ENCODE peak calls at places on chromosomes 12 and 14, in six cellular contexts. Z is fibroblast of lung, T is uterus, N is stomach, C is right cardiac atrium, J is psoas muscle. R is an unnamed sample. For H3K27me3, the result is how much of the 10 kb centered on the place peaks cover.

GRCh38 chr12:46380881-46381280 is 8.3 kb upstream of the SLC38A2 start:
- DNase-seq in Z (no peak), T (no peak), N (no peak), C (no peak), J (no peak), R (no peak)

GRCh38 chr14:35277179-35277578 is 15.0 kb upstream of the PSMA6 start:
- DNase-seq in Z (no peak), T (no peak), N (no peak), C (no peak), J (no peak), R (peak)

GRCh38 chr14:60632777-60633176 is 16.5 kb downstream of the SIX1 start:
- DNase-seq in Z (no peak), T (no peak), N (no peak), C (no peak), J (no peak), R (peak)

GRCh38 chr12:123278150-123278627 is 6.5 kb upstream of the CDK2AP1 start:
- DNase-seq in Z (no peak), T (no peak), N (no peak), C (no peak), J (no peak), R (no peak)

GRCh38 chr14:32413967-32414640 is 85.0 kb downstream of the AKAP6 start:
- DNase-seq in Z (no peak), T (no peak), N (no peak), C (no peak), J (no peak), R (peak)

GRCh38 chr12:47015381-47015780 is 64.0 kb upstream of the PCED1B start:
- DNase-seq in Z (no peak), T (no peak), N (no peak), C (no peak), J (no peak), R (no peak)

GRCh38 chr14:60951781-60952435 is 29.0 kb downstream of the TRMT5 start:
- DNase-seq in Z (peak), T (no peak), N (no peak), C (no peak), J (no peak), R (no peak)

GRCh38 chr12:117034249-117034648 is 65.0 kb downstream of the TESC start:
- DNase-seq in Z (no peak), T (no peak), N (no peak), C (peak), J (no peak), R (no peak)

GRCh38 chr14:55052259-55052930 is 948 bp downstream of the MAPK1IP1L start:
- DNase-seq in Z (peak), T (no peak), N (no peak), C (no peak), J (no peak), R (peak)

GRCh38 chr12:62481843-62482540 is 15.4 kb downstream of the MON2 start:
- DNase-seq in Z (no peak), T (no peak), N (no peak), C (no peak), J (no peak), R (no peak)

GRCh38 chr12:41936333-41936732 is 208.3 kb downstream of the GXYLT1 start:
- DNase-seq in Z (no peak), T (no peak), N (no peak), C (peak), J (no peak), R (no peak)

GRCh38 chr12:66050610-66051009 is 79.9 kb downstream of the LLPH start:
- DNase-seq in Z (no peak), T (no peak), N (no peak), C (no peak), J (no peak), R (no peak)

GRCh38 chr12:66049538-66050282 is 80.8 kb downstream of the LLPH start:
- DNase-seq in Z (peak), T (no peak), N (no peak), C (no peak), J (no peak), R (peak)

GRCh38 chr12:66050283-66050576 is 80.3 kb downstream of the LLPH start:
- DNase-seq in Z (no peak), T (no peak), N (no peak), C (no peak), J (no peak), R (no peak)

GRCh38 chr12:66048843-66049537 is 81.6 kb downstream of the LLPH start:
- DNase-seq in Z (no peak), T (no peak), N (no peak), C (no peak), J (no peak), R (peak)

DNA sequence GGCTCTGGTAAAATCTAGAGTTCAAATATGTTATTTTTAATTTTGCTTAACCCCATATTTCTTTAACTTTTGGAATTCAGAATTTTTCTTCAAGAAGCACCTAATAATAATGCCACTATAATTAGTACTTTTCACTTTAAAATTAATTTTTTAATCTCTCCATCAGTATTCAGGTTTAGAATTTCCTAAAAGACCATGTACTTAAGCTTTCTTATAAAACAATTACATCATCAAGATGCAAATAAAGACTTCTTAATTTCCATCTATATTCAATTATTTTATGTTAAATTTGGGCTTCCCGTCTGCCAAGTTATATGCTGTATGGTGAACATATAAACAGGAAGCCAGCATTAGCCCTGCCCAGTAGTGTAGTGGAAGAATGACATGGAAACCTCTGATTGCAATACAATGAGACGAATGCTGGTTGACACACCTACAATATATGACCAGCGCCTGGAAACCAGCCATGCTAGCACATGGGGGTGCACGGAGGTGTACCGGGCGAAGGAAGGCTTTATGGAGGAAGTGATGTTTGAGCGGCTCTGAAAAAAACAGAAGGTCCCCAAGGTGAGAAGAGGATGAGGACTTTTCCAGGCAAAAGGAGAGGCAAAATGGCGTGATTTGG is 82.2 kb downstream of the LLPH start:
- DNase-seq in Z (no peak), T (no peak), N (no peak), C (no peak), J (no peak), R (no peak)
- H3K27ac ChIP-seq in Z (no peak), T (no peak), N (no peak), C (no peak), J (no peak), R (no peak)

DNA sequence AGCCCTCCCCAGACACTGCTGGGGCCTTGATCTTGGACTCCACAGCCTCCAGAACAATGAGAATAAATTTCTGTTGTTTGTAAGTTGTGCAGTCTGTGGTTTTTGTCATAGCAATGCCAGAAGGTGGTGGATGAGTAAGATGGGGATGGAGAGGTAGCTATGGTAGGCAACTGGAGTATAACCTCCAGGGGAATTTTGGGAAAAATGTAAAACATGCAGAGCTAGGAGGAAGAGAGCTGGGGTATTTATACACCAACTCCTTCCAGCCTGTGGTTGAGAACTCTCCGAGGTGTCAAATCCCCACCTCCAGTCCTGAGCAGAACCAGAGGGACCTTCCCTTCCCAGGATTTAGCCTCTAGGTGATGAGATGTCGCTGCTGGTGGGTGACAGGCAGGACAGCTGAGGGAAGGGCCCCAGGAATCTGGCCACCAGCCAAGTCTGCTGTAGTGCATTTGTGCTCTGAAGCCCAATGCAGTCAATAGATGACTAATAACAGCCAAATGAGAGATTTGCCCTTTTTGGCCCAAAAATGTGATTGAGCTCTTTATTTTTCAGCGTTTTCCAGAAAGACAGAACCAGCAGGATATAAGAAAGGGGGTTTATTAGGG is 19.1 kb upstream of the CEP170B start:
- DNase-seq in Z (no peak), T (no peak), N (no peak), C (no peak), J (no peak), R (no peak)
- H3K27me3 ChIP-seq in Z (under half), T (under half), N (under half), C (under half), J (under half), R (under half)

DNA sequence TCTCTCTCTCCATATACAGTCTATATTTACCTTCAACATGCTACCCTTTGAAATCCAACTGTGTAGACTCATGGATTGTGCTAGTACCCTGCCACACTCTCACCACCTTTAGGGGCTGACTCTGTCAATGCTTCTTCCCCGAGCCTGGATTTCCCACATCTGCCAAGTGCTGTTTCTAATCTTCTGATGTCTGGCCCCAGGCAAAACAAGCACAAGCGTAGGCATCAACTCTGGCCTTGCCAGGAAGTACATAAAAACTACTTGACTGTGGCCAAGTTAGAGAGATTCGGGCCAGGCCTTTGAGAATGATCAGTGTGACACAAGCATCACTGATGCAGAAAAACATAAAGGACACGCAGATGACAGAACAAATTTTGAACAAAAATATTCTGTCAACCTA is 291.9 kb downstream of the TRHDE start:
- DNase-seq in Z (no peak), T (no peak), N (no peak), C (no peak), J (no peak), R (no peak)
- H3K4me3 ChIP-seq in Z (no peak), T (no peak), N (no peak), C (no peak), J (no peak), R (no peak)

GRCh38 chr12:118120579-118121363 is 15.2 kb upstream of the PEBP1 start:
- DNase-seq in Z (peak), T (peak), N (peak), C (peak), J (peak), R (peak)
- H3K27ac ChIP-seq in Z (peak), T (no peak), N (no peak), C (peak), J (peak), R (no peak)

DNA sequence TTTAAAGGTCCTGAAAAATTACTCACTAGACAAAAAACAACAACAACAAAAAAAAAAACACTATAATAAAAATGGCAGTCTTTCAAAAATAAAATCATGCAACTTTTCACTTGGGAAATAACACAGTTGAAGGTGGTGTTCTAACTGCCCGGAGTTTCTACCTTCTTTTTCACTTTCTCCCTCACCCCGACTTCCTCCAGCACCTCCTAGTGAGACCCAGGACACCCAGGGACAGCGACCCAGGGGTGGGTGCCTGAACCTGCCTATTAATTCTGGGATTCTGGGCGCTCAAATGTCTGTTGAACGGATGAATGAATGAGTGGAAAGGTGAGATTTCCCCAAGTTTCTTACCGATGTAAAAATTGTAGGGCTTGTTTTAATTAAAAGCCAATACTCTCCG is 2.0 kb upstream of the FZD10 start:
- DNase-seq in Z (no peak), T (no peak), N (no peak), C (no peak), J (no peak), R (no peak)
- H3K27me3 ChIP-seq in Z (under half), T (under half), N (half or more), C (under half), J (under half), R (under half)

GRCh38 chr14:99212199-99212598 is 59.8 kb downstream of the BCL11B start:
- DNase-seq in Z (no peak), T (no peak), N (no peak), C (no peak), J (no peak), R (no peak)

GRCh38 chr14:99210333-99210732 is 61.7 kb downstream of the BCL11B start:
- DNase-seq in Z (no peak), T (no peak), N (no peak), C (no peak), J (no peak), R (no peak)

GRCh38 chr14:99211410-99211809 is 60.6 kb downstream of the BCL11B start:
- DNase-seq in Z (no peak), T (no peak), N (no peak), C (no peak), J (no peak), R (no peak)

GRCh38 chr14:99207456-99207855 is 64.5 kb downstream of the BCL11B start:
- DNase-seq in Z (no peak), T (no peak), N (no peak), C (no peak), J (no peak), R (no peak)

GRCh38 chr14:99209409-99209808 is 62.6 kb downstream of the BCL11B start:
- DNase-seq in Z (no peak), T (no peak), N (no peak), C (no peak), J (no peak), R (no peak)
- H3K4me3 ChIP-seq in Z (no peak), T (no peak), N (no peak), C (no peak), J (no peak), R (no peak)